ENCODE peak calls at places on chromosomes 1 and 21, in nine cellular contexts. F, Q, Z, M, A, X, G, N and L are unnamed samples.

GRCh38 chr1:37616330-37616729 is 18.4 kb downstream of the RSPO1 start:
- DNase-seq in F (no peak), Q (no peak), Z (no peak), M (no peak), A (no peak), X (no peak), G (no peak), N (no peak), L (no peak)

GRCh38 chr1:247273013-247273412 is 17.1 kb downstream of the VN1R5 start:
- DNase-seq in F (no peak), Q (peak; percentile 4), Z (no peak), M (no peak), A (no peak), X (no peak), G (no peak), N (no peak), L (no peak)

GRCh38 chr1:16396591-16396990 is 29.5 kb downstream of the SZRD1 start:
- DNase-seq in F (no peak), Q (no peak), Z (no peak), M (peak; percentile 76), A (no peak), X (peak; percentile 30), G (peak; percentile 72), N (peak; percentile 89), L (no peak)

GRCh38 chr1:25676488-25676887 is 59.9 kb downstream of the MAN1C1 start:
- DNase-seq in F (no peak), Q (no peak), Z (no peak), M (no peak), A (no peak), X (no peak), G (no peak), N (peak; percentile 58), L (no peak)

GRCh38 chr1:159934136-159935039 is 9.1 kb upstream of the TAGLN2 start:
- DNase-seq in F (no peak), Q (no peak), Z (no peak), M (no peak), A (no peak), X (no peak), G (no peak), N (no peak), L (no peak)

GRCh38 chr1:205907794-205908193 is 35.5 kb downstream of the SLC26A9 start:
- DNase-seq in F (no peak), Q (no peak), Z (no peak), M (no peak), A (peak; percentile 56), X (no peak), G (no peak), N (no peak), L (no peak)

GRCh38 chr1:67752306-67752705 is 67.3 kb downstream of the GADD45A start:
- DNase-seq in F (no peak), Q (no peak), Z (no peak), M (no peak), A (no peak), X (no peak), G (no peak), N (peak; percentile 66), L (no peak)

GRCh38 chr1:15850450-15851079 is 3.1 kb downstream of the SPEN start:
- DNase-seq in F (no peak), Q (no peak), Z (no peak), M (no peak), A (no peak), X (no peak), G (no peak), N (no peak), L (no peak)

GRCh38 chr1:247496581-247497285 is 38.8 kb upstream of the OR2B11 start:
- DNase-seq in F (no peak), Q (no peak), Z (no peak), M (no peak), A (no peak), X (no peak), G (no peak), N (no peak), L (no peak)

GRCh38 chr21:37079211-37079824 is 6.3 kb downstream of the TTC3 start:
- DNase-seq in F (no peak), Q (no peak), Z (no peak), M (no peak), A (no peak), X (no peak), G (no peak), N (no peak), L (no peak)

GRCh38 chr1:37704966-37705365 is 12.7 kb downstream of the CDCA8 start:
- DNase-seq in F (no peak), Q (no peak), Z (no peak), M (no peak), A (no peak), X (no peak), G (no peak), N (no peak), L (no peak)

GRCh38 chr1:95640746-95641145 is 406.7 kb downstream of the RWDD3 start:
- DNase-seq in F (no peak), Q (no peak), Z (no peak), M (no peak), A (no peak), X (peak; percentile 38), G (no peak), N (no peak), L (no peak)

GRCh38 chr1:28122183-28122582 is 33.8 kb upstream of the EYA3 start:
- DNase-seq in F (no peak), Q (no peak), Z (no peak), M (no peak), A (no peak), X (no peak), G (no peak), N (peak; percentile 72), L (no peak)

GRCh38 chr1:51423098-51423821 is 92.9 kb upstream of the TTC39A start:
- DNase-seq in F (no peak), Q (no peak), Z (no peak), M (no peak), A (no peak), X (no peak), G (no peak), N (peak; percentile 25), L (no peak)

GRCh38 chr1:55376894-55377293 is 161.7 kb upstream of the USP24 start:
- DNase-seq in F (no peak), Q (no peak), Z (no peak), M (no peak), A (no peak), X (no peak), G (no peak), N (no peak), L (no peak)

GRCh38 chr1:184771190-184771691 is 16.6 kb upstream of the EDEM3 start:
- DNase-seq in F (no peak), Q (no peak), Z (no peak), M (no peak), A (no peak), X (no peak), G (no peak), N (no peak), L (no peak)

GRCh38 chr1:54559771-54560231 is 11.8 kb downstream of the ACOT11 start:
- DNase-seq in F (no peak), Q (no peak), Z (no peak), M (no peak), A (no peak), X (no peak), G (no peak), N (no peak), L (no peak)

GRCh38 chr1:218478336-218478735 is 133.2 kb downstream of the TGFB2 start:
- DNase-seq in F (no peak), Q (no peak), Z (no peak), M (no peak), A (no peak), X (no peak), G (no peak), N (no peak), L (no peak)

GRCh38 chr1:162117039-162117816 is 47.7 kb downstream of the NOS1AP start:
- DNase-seq in F (no peak), Q (no peak), Z (no peak), M (no peak), A (no peak), X (no peak), G (no peak), N (no peak), L (no peak)

GRCh38 chr1:23824711-23825075 is 536 bp downstream of the HMGCL start:
- DNase-seq in F (no peak), Q (no peak), Z (no peak), M (no peak), A (no peak), X (no peak), G (no peak), N (peak; percentile 6), L (no peak)

GRCh38 chr21:35995522-35996088 is 64.7 kb downstream of the SETD4 start:
- DNase-seq in F (no peak), Q (no peak), Z (no peak), M (no peak), A (no peak), X (no peak), G (no peak), N (peak; percentile 33), L (no peak)

GRCh38 chr1:226656601-226657277 is 82.3 kb downstream of the ITPKB start:
- DNase-seq in F (peak; percentile 87), Q (no peak), Z (no peak), M (no peak), A (no peak), X (no peak), G (peak; percentile 78), N (peak; percentile 91), L (no peak)

GRCh38 chr1:58883037-58883887 is 99.4 kb upstream of the JUN start:
- DNase-seq in F (no peak), Q (no peak), Z (no peak), M (peak; percentile 57), A (no peak), X (peak; percentile 72), G (peak; percentile 93), N (peak; percentile 98), L (peak; percentile 63)

GRCh38 chr21:44533891-44534627 is 5.9 kb downstream of the KRTAP10-1 start:
- DNase-seq in F (no peak), Q (no peak), Z (no peak), M (no peak), A (no peak), X (no peak), G (no peak), N (no peak), L (no peak)

GRCh38 chr1:151539321-151540020 is 638 bp upstream of the TUFT1 start:
- DNase-seq in F (no peak), Q (no peak), Z (no peak), M (peak; percentile 63), A (no peak), X (peak; percentile 91), G (peak; percentile 93), N (peak; percentile 98), L (peak; percentile 46)

GRCh38 chr1:41382531-41383090 is 21.4 kb downstream of the FOXO6 start:
- DNase-seq in F (no peak), Q (no peak), Z (no peak), M (peak; percentile 45), A (no peak), X (peak; percentile 62), G (no peak), N (peak; percentile 35), L (peak; percentile 51)

GRCh38 chr1:235995511-235995910 is 69.4 kb downstream of the NID1 start:
- DNase-seq in F (no peak), Q (no peak), Z (no peak), M (no peak), A (no peak), X (no peak), G (no peak), N (no peak), L (no peak)